ENCODE peak calls at places on chromosomes 13 and 19, in nine cellular contexts. One of them, this sample, is unnamed.

GRCh38 chr19:29843180-29844051 is 31.6 kb downstream of the CCNE1 start:
- DNase-seq in gastrocnemius medialis: no peak
- DNase-seq in AG04450: no peak
- DNase-seq in fibroblast of lung: no peak
- DNase-seq in neural progenitor cell: peak
- DNase-seq in ovary: peak
- DNase-seq in PC-3: no peak
- DNase-seq in psoas muscle: peak
- DNase-seq in GM12865: no peak
- DNase-seq in this sample: peak

GRCh38 chr19:6239401-6239844 is 40.4 kb downstream of the MLLT1 start:
- DNase-seq in AG04450: no peak
- DNase-seq in ovary: peak
- DNase-seq in neural progenitor cell: no peak
- DNase-seq in fibroblast of lung: peak
- DNase-seq in GM12865: no peak
- DNase-seq in PC-3: peak
- DNase-seq in gastrocnemius medialis: peak
- DNase-seq in psoas muscle: peak
- DNase-seq in this sample: no peak

GRCh38 chr19:35318679-35319448 is 10.1 kb upstream of the CD22 start:
- DNase-seq in GM12865: no peak
- DNase-seq in neural progenitor cell: no peak
- DNase-seq in ovary: peak
- DNase-seq in AG04450: no peak
- DNase-seq in PC-3: peak
- DNase-seq in gastrocnemius medialis: peak
- DNase-seq in psoas muscle: peak
- DNase-seq in fibroblast of lung: peak
- DNase-seq in this sample: peak

GRCh38 chr13:46662690-46663089 is 109.7 kb downstream of the LRCH1 start:
- DNase-seq in GM12865: peak
- DNase-seq in AG04450: no peak
- DNase-seq in fibroblast of lung: no peak
- DNase-seq in psoas muscle: no peak
- DNase-seq in neural progenitor cell: no peak
- DNase-seq in gastrocnemius medialis: no peak
- DNase-seq in PC-3: no peak
- DNase-seq in ovary: no peak
- DNase-seq in this sample: no peak

GRCh38 chr13:45974500-45974899 is 78.0 kb downstream of the ZC3H13 start:
- DNase-seq in AG04450: no peak
- DNase-seq in ovary: no peak
- DNase-seq in PC-3: peak
- DNase-seq in GM12865: no peak
- DNase-seq in fibroblast of lung: no peak
- DNase-seq in neural progenitor cell: no peak
- DNase-seq in gastrocnemius medialis: no peak
- DNase-seq in psoas muscle: no peak
- DNase-seq in this sample: no peak

GRCh38 chr13:113471844-113472243 is 18.6 kb upstream of the ADPRHL1 start:
- DNase-seq in GM12865: no peak
- DNase-seq in ovary: no peak
- DNase-seq in fibroblast of lung: no peak
- DNase-seq in neural progenitor cell: peak
- DNase-seq in PC-3: no peak
- DNase-seq in psoas muscle: no peak
- DNase-seq in gastrocnemius medialis: no peak
- DNase-seq in AG04450: no peak
- DNase-seq in this sample: peak

GRCh38 chr13:19161308-19161707 is 20.3 kb downstream of the TUBA3C start:
- DNase-seq in fibroblast of lung: no peak
- DNase-seq in ovary: no peak
- DNase-seq in AG04450: no peak
- DNase-seq in PC-3: no peak
- DNase-seq in psoas muscle: no peak
- DNase-seq in GM12865: no peak
- DNase-seq in neural progenitor cell: no peak
- DNase-seq in gastrocnemius medialis: no peak
- DNase-seq in this sample: no peak

GRCh38 chr13:42181381-42181953 is 90.5 kb upstream of the AKAP11 start:
- DNase-seq in psoas muscle: no peak
- DNase-seq in GM12865: no peak
- DNase-seq in ovary: no peak
- DNase-seq in AG04450: no peak
- DNase-seq in PC-3: no peak
- DNase-seq in gastrocnemius medialis: no peak
- DNase-seq in neural progenitor cell: no peak
- DNase-seq in fibroblast of lung: no peak
- DNase-seq in this sample: no peak

GRCh38 chr13:31797154-31797775 is 57.9 kb downstream of the RXFP2 start:
- DNase-seq in ovary: no peak
- DNase-seq in AG04450: peak
- DNase-seq in neural progenitor cell: peak
- DNase-seq in psoas muscle: no peak
- DNase-seq in fibroblast of lung: peak
- DNase-seq in PC-3: peak
- DNase-seq in GM12865: no peak
- DNase-seq in gastrocnemius medialis: no peak
- DNase-seq in this sample: no peak

GRCh38 chr13:91785435-91786137 is 387.2 kb downstream of the GPC5 start:
- DNase-seq in AG04450: no peak
- DNase-seq in fibroblast of lung: no peak
- DNase-seq in PC-3: no peak
- DNase-seq in GM12865: no peak
- DNase-seq in neural progenitor cell: no peak
- DNase-seq in ovary: no peak
- DNase-seq in psoas muscle: no peak
- DNase-seq in gastrocnemius medialis: no peak
- DNase-seq in this sample: no peak

GRCh38 chr19:33214621-33215020 is 11.0 kb downstream of the SLC7A10 start:
- DNase-seq in fibroblast of lung: peak
- DNase-seq in psoas muscle: peak
- DNase-seq in AG04450: no peak
- DNase-seq in neural progenitor cell: peak
- DNase-seq in GM12865: no peak
- DNase-seq in PC-3: peak
- DNase-seq in ovary: no peak
- DNase-seq in gastrocnemius medialis: no peak
- DNase-seq in this sample: no peak

GRCh38 chr13:36774895-36775294 is 44.1 kb upstream of the RFXAP start:
- DNase-seq in AG04450: no peak
- DNase-seq in fibroblast of lung: no peak
- DNase-seq in ovary: no peak
- DNase-seq in GM12865: no peak
- DNase-seq in psoas muscle: no peak
- DNase-seq in gastrocnemius medialis: no peak
- DNase-seq in neural progenitor cell: no peak
- DNase-seq in PC-3: no peak
- DNase-seq in this sample: no peak

DNA sequence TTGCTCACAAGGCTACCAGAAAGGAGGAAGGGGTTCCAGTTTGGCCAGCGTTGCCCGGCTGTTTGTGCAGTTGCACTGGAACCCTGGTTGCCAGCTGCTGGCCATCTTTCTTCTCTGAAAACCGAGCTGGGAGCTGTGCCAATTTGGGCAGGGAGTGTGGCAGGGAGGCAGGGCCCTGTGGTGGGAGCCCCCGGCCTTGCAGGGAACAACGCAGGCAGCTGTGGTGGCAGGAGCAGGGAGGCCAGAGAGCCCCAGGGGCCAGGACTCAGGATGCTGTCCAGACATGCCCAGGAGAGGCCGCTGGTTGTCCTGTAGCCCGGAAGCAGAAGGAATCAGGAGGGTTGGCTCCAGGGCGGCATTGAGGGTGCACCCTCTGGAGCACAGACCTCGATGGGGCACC is 4.8 kb downstream of the KMT5C start:
- DNase-seq in gastrocnemius medialis: no peak
- DNase-seq in PC-3: no peak
- DNase-seq in psoas muscle: no peak
- DNase-seq in fibroblast of lung: peak
- DNase-seq in ovary: no peak
- DNase-seq in GM12865: no peak
- DNase-seq in AG04450: no peak
- DNase-seq in neural progenitor cell: no peak
- DNase-seq in this sample: no peak
- TF ChIP-seq CTCF in gastrocnemius medialis: no peak
- TF ChIP-seq CTCF in PC-3: no peak
- TF ChIP-seq CTCF in psoas muscle: no peak
- TF ChIP-seq CTCF in fibroblast of lung: no peak
- TF ChIP-seq CTCF in ovary: no peak
- TF ChIP-seq CTCF in GM12865: no peak
- TF ChIP-seq CTCF in AG04450: no peak
- TF ChIP-seq CTCF in neural progenitor cell: no peak
- TF ChIP-seq CTCF in this sample: no peak

GRCh38 chr13:23161176-23161825 is 19.5 kb upstream of the SGCG start:
- DNase-seq in ovary: no peak
- DNase-seq in GM12865: no peak
- DNase-seq in PC-3: no peak
- DNase-seq in fibroblast of lung: no peak
- DNase-seq in AG04450: no peak
- DNase-seq in gastrocnemius medialis: no peak
- DNase-seq in psoas muscle: no peak
- DNase-seq in neural progenitor cell: no peak
- DNase-seq in this sample: no peak

GRCh38 chr13:23159587-23160240 is 21.1 kb upstream of the SGCG start:
- DNase-seq in ovary: no peak
- DNase-seq in GM12865: no peak
- DNase-seq in gastrocnemius medialis: no peak
- DNase-seq in fibroblast of lung: no peak
- DNase-seq in psoas muscle: no peak
- DNase-seq in AG04450: no peak
- DNase-seq in PC-3: no peak
- DNase-seq in neural progenitor cell: peak
- DNase-seq in this sample: no peak

GRCh38 chr13:23160241-23161175 is 20.3 kb upstream of the SGCG start:
- DNase-seq in gastrocnemius medialis: no peak
- DNase-seq in fibroblast of lung: peak
- DNase-seq in AG04450: no peak
- DNase-seq in psoas muscle: no peak
- DNase-seq in neural progenitor cell: peak
- DNase-seq in ovary: no peak
- DNase-seq in GM12865: no peak
- DNase-seq in PC-3: peak
- DNase-seq in this sample: no peak

GRCh38 chr13:23159205-23159586 is 21.6 kb upstream of the SGCG start:
- DNase-seq in gastrocnemius medialis: no peak
- DNase-seq in neural progenitor cell: peak
- DNase-seq in AG04450: no peak
- DNase-seq in fibroblast of lung: peak
- DNase-seq in GM12865: peak
- DNase-seq in PC-3: peak
- DNase-seq in psoas muscle: peak
- DNase-seq in ovary: no peak
- DNase-seq in this sample: no peak
- H3K4me3 ChIP-seq in gastrocnemius medialis: peak
- H3K4me3 ChIP-seq in neural progenitor cell: peak
- H3K4me3 ChIP-seq in AG04450: peak
- H3K4me3 ChIP-seq in fibroblast of lung: peak
- H3K4me3 ChIP-seq in GM12865: no peak
- H3K4me3 ChIP-seq in PC-3: no peak
- H3K4me3 ChIP-seq in psoas muscle: peak
- H3K4me3 ChIP-seq in ovary: no peak
- H3K4me3 ChIP-seq in this sample: peak

GRCh38 chr13:65881561-65882155 is 1348.5 kb downstream of the PCDH9 start:
- DNase-seq in ovary: no peak
- DNase-seq in AG04450: no peak
- DNase-seq in gastrocnemius medialis: no peak
- DNase-seq in PC-3: peak
- DNase-seq in psoas muscle: no peak
- DNase-seq in GM12865: no peak
- DNase-seq in fibroblast of lung: no peak
- DNase-seq in neural progenitor cell: no peak
- DNase-seq in this sample: no peak

DNA sequence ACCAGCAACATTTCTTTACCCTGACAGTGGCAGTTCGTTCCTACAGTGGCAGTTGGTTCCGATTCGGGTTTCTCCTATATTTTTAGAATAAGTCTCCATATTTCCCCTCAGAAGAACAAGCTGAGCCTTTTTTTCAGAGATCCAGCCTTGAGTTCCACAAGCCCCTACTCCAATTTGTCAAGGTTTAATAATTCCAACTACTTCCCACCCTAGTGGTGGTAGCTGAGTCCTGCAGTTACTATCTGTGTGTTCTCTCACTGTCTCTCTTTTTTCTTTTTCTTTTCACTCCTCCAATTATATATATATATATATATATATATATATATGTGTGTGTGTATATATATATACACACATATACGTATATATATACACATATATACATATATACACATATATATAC is 1347.3 kb downstream of the PCDH9 start:
- DNase-seq in fibroblast of lung: no peak
- DNase-seq in psoas muscle: no peak
- DNase-seq in AG04450: no peak
- DNase-seq in gastrocnemius medialis: no peak
- DNase-seq in GM12865: no peak
- DNase-seq in neural progenitor cell: no peak
- DNase-seq in ovary: no peak
- DNase-seq in PC-3: no peak
- DNase-seq in this sample: no peak
- TF ChIP-seq CTCF in fibroblast of lung: no peak
- TF ChIP-seq CTCF in psoas muscle: no peak
- TF ChIP-seq CTCF in AG04450: peak
- TF ChIP-seq CTCF in gastrocnemius medialis: no peak
- TF ChIP-seq CTCF in GM12865: no peak
- TF ChIP-seq CTCF in neural progenitor cell: peak
- TF ChIP-seq CTCF in ovary: no peak
- TF ChIP-seq CTCF in PC-3: no peak
- TF ChIP-seq CTCF in this sample: no peak

GRCh38 chr13:99432637-99433542 is 68.4 kb upstream of the TM9SF2 start:
- DNase-seq in ovary: no peak
- DNase-seq in neural progenitor cell: peak
- DNase-seq in gastrocnemius medialis: peak
- DNase-seq in GM12865: peak
- DNase-seq in PC-3: peak
- DNase-seq in psoas muscle: peak
- DNase-seq in AG04450: no peak
- DNase-seq in fibroblast of lung: peak
- DNase-seq in this sample: peak

GRCh38 chr13:99433543-99434075 is 67.7 kb upstream of the TM9SF2 start:
- DNase-seq in PC-3: no peak
- DNase-seq in AG04450: no peak
- DNase-seq in ovary: no peak
- DNase-seq in fibroblast of lung: no peak
- DNase-seq in GM12865: peak
- DNase-seq in psoas muscle: no peak
- DNase-seq in neural progenitor cell: no peak
- DNase-seq in gastrocnemius medialis: no peak
- DNase-seq in this sample: no peak

GRCh38 chr13:99429670-99430069 is 71.6 kb upstream of the TM9SF2 start:
- DNase-seq in PC-3: no peak
- DNase-seq in psoas muscle: no peak
- DNase-seq in ovary: no peak
- DNase-seq in neural progenitor cell: no peak
- DNase-seq in fibroblast of lung: no peak
- DNase-seq in GM12865: peak
- DNase-seq in gastrocnemius medialis: no peak
- DNase-seq in AG04450: no peak
- DNase-seq in this sample: no peak

GRCh38 chr13:99434258-99434788 is 66.9 kb upstream of the TM9SF2 start:
- DNase-seq in PC-3: no peak
- DNase-seq in GM12865: peak
- DNase-seq in ovary: no peak
- DNase-seq in fibroblast of lung: no peak
- DNase-seq in psoas muscle: no peak
- DNase-seq in gastrocnemius medialis: no peak
- DNase-seq in neural progenitor cell: no peak
- DNase-seq in AG04450: no peak
- DNase-seq in this sample: no peak

GRCh38 chr13:99431927-99432636 is 69.2 kb upstream of the TM9SF2 start:
- DNase-seq in gastrocnemius medialis: no peak
- DNase-seq in neural progenitor cell: no peak
- DNase-seq in PC-3: no peak
- DNase-seq in GM12865: peak
- DNase-seq in fibroblast of lung: no peak
- DNase-seq in psoas muscle: no peak
- DNase-seq in AG04450: no peak
- DNase-seq in ovary: no peak
- DNase-seq in this sample: no peak
- H3K4me3 ChIP-seq in gastrocnemius medialis: no peak
- H3K4me3 ChIP-seq in neural progenitor cell: peak
- H3K4me3 ChIP-seq in PC-3: peak
- H3K4me3 ChIP-seq in GM12865: peak
- H3K4me3 ChIP-seq in fibroblast of lung: no peak
- H3K4me3 ChIP-seq in psoas muscle: peak
- H3K4me3 ChIP-seq in AG04450: no peak
- H3K4me3 ChIP-seq in ovary: no peak
- H3K4me3 ChIP-seq in this sample: no peak